ENCODE peak calls at places on chromosomes 11 and 22, in four cellular contexts. F is GM23248, P is ovary, O is PC-9. E is an unnamed sample.

GRCh38 chr11:12993626-12994025 is 15.5 kb upstream of the RASSF10 start:
- DNase-seq in F (no peak), P (no peak), O (peak; percentile 88), E (no peak)

GRCh38 chr11:86671386-86672006 is 920 bp downstream of the ME3 start:
- DNase-seq in F (peak; percentile 55), O (peak; percentile 61), P (peak; percentile 89), E (no peak)

GRCh38 chr11:65920035-65920802 is 993 bp downstream of the DRAP1 start:
- DNase-seq in P (no peak), O (no peak), F (peak; percentile 44), E (no peak)

GRCh38 chr11:80702264-80702663 is 1261.4 kb upstream of the TENM4 start:
- DNase-seq in P (no peak), F (no peak), O (no peak), E (no peak)

GRCh38 chr22:18104566-18104965 is 6.0 kb upstream of the TUBA8 start:
- DNase-seq in P (no peak), O (no peak), F (peak; percentile 72), E (no peak)

GRCh38 chr11:76577199-76577920 is 93.2 kb downstream of the LRRC32 start:
- DNase-seq in F (peak; percentile 77), P (no peak), O (peak; percentile 95), E (no peak)

GRCh38 chr11:6557761-6558674 is 45.4 kb downstream of the RRP8 start:
- DNase-seq in P (no peak), O (no peak), F (no peak), E (no peak)

GRCh38 chr11:2525941-2526807 is 81.4 kb downstream of the KCNQ1 start:
- DNase-seq in F (no peak), O (no peak), P (peak; percentile 7), E (no peak)

GRCh38 chr11:94803491-94803890 is 35.3 kb downstream of the AMOTL1 start:
- DNase-seq in F (peak; percentile 83), O (no peak), P (no peak), E (no peak)

GRCh38 chr22:32896951-32897350 is 95.4 kb downstream of the TIMP3 start:
- DNase-seq in F (no peak), O (no peak), P (no peak), E (no peak)

GRCh38 chr11:68889948-68890446 is 13.6 kb downstream of the MRPL21 start:
- DNase-seq in P (peak; percentile 31), F (peak; percentile 96), O (no peak), E (no peak)

GRCh38 chr11:35180311-35181233 is 41.6 kb downstream of the CD44 start:
- DNase-seq in F (peak; percentile 86), P (no peak), O (no peak), E (no peak)

GRCh38 chr11:17979770-17980371 is 33.0 kb downstream of the SERGEF start:
- DNase-seq in P (no peak), F (peak; percentile 28), O (no peak), E (peak; percentile 45)

GRCh38 chr11:8107642-8108041 is 26.6 kb downstream of the TUB start:
- DNase-seq in F (no peak), P (no peak), O (no peak), E (no peak)

GRCh38 chr11:69921429-69922014 is 102.3 kb upstream of the FGF3 start:
- DNase-seq in O (no peak), F (no peak), P (no peak), E (no peak)

GRCh38 chr22:48746789-48747425 is 1080.8 kb downstream of the BRD1 start:
- DNase-seq in F (no peak), P (no peak), O (no peak), E (no peak)

GRCh38 chr22:48743601-48744282 is 1083.9 kb downstream of the BRD1 start:
- DNase-seq in O (no peak), P (no peak), F (no peak), E (no peak)

GRCh38 chr22:48744283-48744641 is 1083.4 kb downstream of the BRD1 start:
- DNase-seq in P (no peak), F (no peak), O (no peak), E (no peak)

GRCh38 chr22:48745842-48746788 is 1081.6 kb downstream of the BRD1 start:
- DNase-seq in O (no peak), F (no peak), P (no peak), E (no peak)

GRCh38 chr22:48744967-48745841 is 1082.5 kb downstream of the BRD1 start:
- DNase-seq in F (no peak), P (no peak), O (no peak), E (no peak)
- H3K9me3 ChIP-seq in F (no peaks in the 10 kb centered on the region), P (no peaks in the 10 kb centered on the region), O (no peaks in the 10 kb centered on the region), E (no peaks in the 10 kb centered on the region)

DNA sequence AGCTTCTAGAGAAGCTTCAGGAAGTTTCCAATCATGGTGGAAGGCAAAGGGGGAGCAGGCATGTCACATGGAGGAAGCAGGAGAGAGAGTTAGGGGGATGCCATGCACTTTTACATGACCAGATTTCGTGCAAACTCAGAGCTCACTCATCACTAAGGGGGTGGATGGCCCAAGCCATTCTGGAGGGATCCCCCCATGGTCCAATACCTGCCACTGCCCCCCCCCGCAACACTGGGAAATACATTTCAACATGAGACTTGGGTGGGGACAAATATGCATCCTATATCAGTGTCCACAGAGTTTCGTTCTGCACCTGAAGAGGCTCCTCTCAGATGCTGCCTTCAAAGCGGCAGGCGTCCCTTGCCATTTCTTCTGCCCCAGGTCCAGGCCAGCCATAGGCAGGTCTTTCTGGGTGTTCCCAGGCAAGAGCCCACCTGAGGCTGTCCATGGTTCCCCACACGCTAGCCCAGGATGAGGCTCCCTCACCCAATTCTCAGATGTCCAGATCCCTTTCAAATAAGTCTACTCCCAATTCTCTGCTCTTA is 1344.3 kb downstream of the TBC1D22A start:
- DNase-seq in P (no peak), F (no peak), O (no peak), E (no peak)
- H3K9me3 ChIP-seq in P (no peaks in the 10 kb centered on the region), F (no peaks in the 10 kb centered on the region), O (no peaks in the 10 kb centered on the region), E (no peaks in the 10 kb centered on the region)

GRCh38 chr22:24555496-24556253 is at the start of gene SNRPD3:
- DNase-seq in O (peak; percentile 82), F (peak; percentile 98), P (peak; percentile 89), E (peak; percentile 28)
- H3K9me3 ChIP-seq in O (no peaks in the 10 kb centered on the region), F (no peaks in the 10 kb centered on the region), P (no peaks in the 10 kb centered on the region), E (no peaks in the 10 kb centered on the region)

GRCh38 chr11:60857378-60858232 is 1.9 kb upstream of the PTGDR2 start:
- DNase-seq in P (no peak), F (peak; percentile 40), O (peak; percentile 32), E (no peak)
- H3K9me3 ChIP-seq in P (no peaks in the 10 kb centered on the region), F (no peaks in the 10 kb centered on the region), O (no peaks in the 10 kb centered on the region), E (no peaks in the 10 kb centered on the region)

GRCh38 chr22:47435826-47436225 is 673.4 kb downstream of the TBC1D22A start:
- DNase-seq in P (no peak), O (no peak), F (no peak), E (no peak)
- H3K9me3 ChIP-seq in P (no peaks in the 10 kb centered on the region), O (no peaks in the 10 kb centered on the region), F (no peaks in the 10 kb centered on the region), E (no peaks in the 10 kb centered on the region)

GRCh38 chr22:30968015-30968923 is at the start of gene MORC2:
- DNase-seq in F (no peak), P (peak; percentile 55), O (no peak), E (no peak)

GRCh38 chr22:30970356-30970746 is 1.3 kb downstream of the TUG1 start:
- DNase-seq in P (no peak), O (no peak), F (peak; percentile 13), E (no peak)

GRCh38 chr22:30964858-30965257 is 3.7 kb downstream of the MORC2 start:
- DNase-seq in P (no peak), O (no peak), F (no peak), E (no peak)

GRCh38 chr22:30968924-30969531 is at the start of gene TUG1:
- DNase-seq in F (peak; percentile 99), O (peak; percentile 95), P (peak; percentile 98), E (peak; percentile 71)

DNA sequence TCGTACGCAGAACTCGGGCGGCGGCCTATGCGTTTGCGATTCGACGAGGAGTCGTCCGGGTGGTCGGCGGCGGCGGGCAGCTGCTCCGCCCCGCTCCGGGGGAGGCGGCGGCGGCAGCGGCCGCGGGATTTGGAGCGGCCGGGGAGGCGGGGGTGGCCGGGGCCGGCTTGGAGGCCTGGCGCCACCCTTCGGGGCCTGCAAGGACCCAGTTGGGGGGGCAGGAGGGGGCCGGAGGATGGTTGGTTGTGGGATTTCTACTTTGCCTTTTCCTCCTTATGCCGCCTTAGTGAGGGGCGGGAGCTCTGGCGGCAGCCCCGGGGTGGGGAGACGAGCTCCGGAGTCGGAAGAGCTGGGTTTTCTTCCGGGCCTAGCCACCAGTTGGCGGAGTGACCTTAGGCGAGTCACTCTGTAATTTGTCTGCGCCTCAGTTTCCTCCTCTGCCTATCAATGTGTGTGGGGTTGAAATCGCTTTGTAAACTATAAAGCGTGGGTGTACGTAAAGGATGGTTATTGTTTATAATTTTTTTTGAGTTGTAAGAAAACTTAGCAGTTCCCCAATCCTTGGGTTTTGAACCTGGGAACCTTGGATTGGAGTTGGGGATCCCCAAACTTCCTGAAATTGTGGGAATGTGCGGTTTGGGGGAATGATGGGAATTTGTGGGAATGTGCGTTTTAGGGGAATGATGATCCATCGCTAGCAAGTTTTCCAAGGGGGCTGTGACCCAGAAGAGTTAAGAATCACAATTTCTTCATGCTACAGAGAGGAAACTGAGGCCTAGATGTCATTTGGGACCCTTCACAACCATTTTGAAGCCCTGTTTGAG is 679 bp downstream of the TUG1 start:
- DNase-seq in O (no peak), F (peak; percentile 73), P (no peak), E (no peak)
- H3K9me3 ChIP-seq in O (peaks cover 61% of the 10 kb centered on the region), F (no peaks in the 10 kb centered on the region), P (peaks cover 28% of the 10 kb centered on the region), E (peaks cover 39% of the 10 kb centered on the region)

GRCh38 chr22:48565901-48566501 is 1261.7 kb downstream of the BRD1 start:
- DNase-seq in F (no peak), P (no peak), O (no peak), E (no peak)
- H3K9me3 ChIP-seq in F (peaks cover 4% of the 10 kb centered on the region), P (no peaks in the 10 kb centered on the region), O (no peaks in the 10 kb centered on the region), E (no peaks in the 10 kb centered on the region)

GRCh38 chr11:99489561-99489960 is 468.8 kb downstream of the CNTN5 start:
- DNase-seq in P (no peak), F (no peak), O (no peak), E (no peak)
- H3K9me3 ChIP-seq in P (no peaks in the 10 kb centered on the region), F (no peaks in the 10 kb centered on the region), O (no peaks in the 10 kb centered on the region), E (no peaks in the 10 kb centered on the region)

GRCh38 chr11:1178201-1178885 is 20.6 kb downstream of the MUC5AC start:
- DNase-seq in F (no peak), O (no peak), P (no peak), E (no peak)
- H3K9me3 ChIP-seq in F (no peaks in the 10 kb centered on the region), O (no peaks in the 10 kb centered on the region), P (no peaks in the 10 kb centered on the region), E (no peaks in the 10 kb centered on the region)